ENCODE peak calls at places on chromosomes 12 and 14, in nine cellular contexts. G, X, Z, F, L, O, I, B and E are unnamed samples.

GRCh38 chr12:116662612-116663144 is 75.2 kb downstream of the SPRING1 start:
- DNase-seq in I (no peak), O (no peak), Z (no peak), B (no peak), G (no peak), L (no peak), F (peak; percentile 67), X (peak; percentile 37), E (peak; percentile 64)

GRCh38 chr14:22973217-22974032 is 8.9 kb downstream of the AJUBA start:
- DNase-seq in O (peak; percentile 68), B (peak; percentile 45), I (peak; percentile 58), X (peak; percentile 70), L (peak; percentile 63), Z (peak; percentile 51), G (no peak), F (no peak), E (no peak)

GRCh38 chr12:124489220-124489619 is 78.2 kb downstream of the NCOR2 start:
- DNase-seq in O (no peak), F (no peak), X (no peak), L (no peak), G (no peak), I (no peak), B (no peak), Z (no peak), E (no peak)

GRCh38 chr12:57993030-57993429 is 51.7 kb downstream of the ATP23 start:
- DNase-seq in X (peak; percentile 28), Z (no peak), B (no peak), F (no peak), O (no peak), I (no peak), L (peak; percentile 10), G (no peak), E (no peak)

GRCh38 chr12:3077572-3078081 is 448 bp downstream of the TSPAN9 start:
- DNase-seq in G (no peak), O (no peak), L (no peak), B (no peak), Z (peak; percentile 34), F (peak; percentile 71), X (peak; percentile 45), I (peak; percentile 31), E (peak; percentile 72)

GRCh38 chr14:95495538-95496025 is 20.9 kb downstream of the SYNE3 start:
- DNase-seq in G (no peak), L (no peak), Z (no peak), F (no peak), I (no peak), B (no peak), O (no peak), X (no peak), E (no peak)

GRCh38 chr12:99984271-99985128 is at the start of gene ANKS1B:
- DNase-seq in O (peak; percentile 13), G (no peak), X (peak; percentile 13), F (peak; percentile 61), L (peak; percentile 52), Z (peak; percentile 49), B (no peak), I (peak; percentile 49), E (peak; percentile 38)

GRCh38 chr14:60277605-60278190 is 28.7 kb downstream of the PPM1A start:
- DNase-seq in I (no peak), Z (no peak), L (no peak), X (no peak), O (no peak), F (no peak), G (no peak), B (no peak), E (no peak)

GRCh38 chr12:40312982-40313576 is 88.3 kb downstream of the LRRK2 start:
- DNase-seq in G (no peak), O (no peak), B (no peak), L (peak; percentile 13), I (no peak), F (no peak), X (peak; percentile 31), Z (no peak), E (no peak)

GRCh38 chr14:94867931-94868597 is 98.2 kb upstream of the GSC start:
- DNase-seq in I (no peak), Z (no peak), G (no peak), O (no peak), B (no peak), X (no peak), F (no peak), L (no peak), E (no peak)

GRCh38 chr12:75751769-75752471 is 240.5 kb upstream of the KRR1 start:
- DNase-seq in F (no peak), L (peak; percentile 23), G (no peak), I (no peak), X (peak; percentile 25), B (no peak), Z (no peak), O (no peak), E (no peak)

GRCh38 chr14:100709956-100710284 is 16.8 kb upstream of the DLK1 start:
- DNase-seq in B (no peak), Z (no peak), X (no peak), G (no peak), O (no peak), I (no peak), L (no peak), F (no peak), E (no peak)

GRCh38 chr14:100711117-100711462 is 15.6 kb upstream of the DLK1 start:
- DNase-seq in G (no peak), L (no peak), X (no peak), F (no peak), B (no peak), O (no peak), Z (no peak), I (no peak), E (peak; percentile 81)

GRCh38 chr14:100710391-100711116 is 16.1 kb upstream of the DLK1 start:
- DNase-seq in X (no peak), F (no peak), O (no peak), I (no peak), Z (no peak), B (no peak), L (no peak), G (no peak), E (peak; percentile 49)

GRCh38 chr14:100708349-100709217 is 18.1 kb upstream of the DLK1 start:
- DNase-seq in Z (peak; percentile 54), B (no peak), I (no peak), X (peak; percentile 22), F (peak; percentile 82), O (peak; percentile 7), G (peak; percentile 35), L (no peak), E (peak; percentile 95)

DNA sequence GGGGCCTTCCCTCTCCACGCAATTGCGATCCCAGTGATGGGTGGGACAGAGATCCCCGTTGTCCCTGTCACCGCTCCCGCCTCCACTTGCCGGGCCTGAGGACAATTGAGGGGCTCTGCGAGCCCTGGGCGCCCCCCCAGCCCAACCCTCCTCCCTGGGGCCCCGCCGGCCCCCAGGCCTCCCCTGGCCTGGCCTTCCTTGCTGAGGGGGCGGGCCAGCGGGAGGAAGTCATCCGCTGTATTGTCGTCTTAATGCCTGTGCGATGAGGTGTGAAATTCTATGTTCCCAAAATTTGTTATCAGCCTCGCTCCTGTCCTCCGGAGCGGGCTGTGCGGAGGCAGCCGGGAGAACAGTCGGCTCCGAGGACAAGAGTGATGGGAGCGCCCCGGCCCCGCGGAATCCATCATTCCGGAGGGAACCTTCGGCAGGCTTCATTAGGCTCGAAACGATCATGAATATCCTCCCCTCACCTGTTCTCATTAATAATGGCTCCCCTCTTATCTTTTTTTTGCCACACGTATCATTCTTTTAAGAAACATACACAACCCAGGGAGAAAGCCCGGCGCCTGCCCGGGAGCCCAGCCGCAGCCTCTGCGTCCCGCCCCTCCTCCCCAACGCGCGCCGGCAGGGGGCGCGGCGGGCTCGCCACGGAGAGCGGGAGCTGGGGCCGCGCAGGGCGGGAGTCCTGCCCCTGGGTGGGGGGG is 17.3 kb upstream of the DLK1 start:
- DNase-seq in I (no peak), G (no peak), F (no peak), B (no peak), Z (no peak), X (peak; percentile 10), O (peak; percentile 36), L (peak; percentile 26), E (peak; percentile 74)
- H3K4me3 ChIP-seq in I (no peak overlapping the region), G (no peak overlapping the region), F (peak overlapping the region; percentile 25), B (no peak overlapping the region), Z (peak overlapping the region; percentile 20), X (no peak overlapping the region), O (no peak overlapping the region), L (no peak overlapping the region), E (no peak overlapping the region)

GRCh38 chr14:77032483-77032853 is 4.0 kb upstream of the IRF2BPL start:
- DNase-seq in Z (no peak), I (no peak), G (no peak), O (no peak), B (no peak), X (no peak), F (no peak), L (no peak), E (no peak)
- TF ChIP-seq POLR2A in Z (peak; percentile 20), I (no peak), G (peak; percentile 24), O (no peak), B (no peak), X (no peak), F (no peak), L (no peak), E (no peak)

GRCh38 chr14:103334644-103335603 is 887 bp downstream of the EIF5 start:
- DNase-seq in F (peak; percentile 77), Z (peak; percentile 76), B (peak; percentile 68), X (peak; percentile 79), I (peak; percentile 55), L (no peak), G (no peak), O (peak; percentile 42), E (peak; percentile 85)

GRCh38 chr14:103339561-103339960 is 5.5 kb downstream of the EIF5 start:
- DNase-seq in B (no peak), L (no peak), Z (no peak), O (no peak), I (no peak), G (no peak), X (no peak), F (no peak), E (no peak)

GRCh38 chr14:103333754-103334643 is at the start of gene EIF5:
- DNase-seq in X (peak; percentile 98), F (peak; percentile 99), I (peak; percentile 99), Z (peak; percentile 99), L (peak; percentile 86), O (peak; percentile 99), G (peak; percentile 96), B (peak; percentile 99), E (peak; percentile 99)

GRCh38 chr14:103337794-103338193 is 3.8 kb downstream of the EIF5 start:
- DNase-seq in L (no peak), F (no peak), B (no peak), G (no peak), X (no peak), I (no peak), O (no peak), Z (no peak), E (no peak)

DNA sequence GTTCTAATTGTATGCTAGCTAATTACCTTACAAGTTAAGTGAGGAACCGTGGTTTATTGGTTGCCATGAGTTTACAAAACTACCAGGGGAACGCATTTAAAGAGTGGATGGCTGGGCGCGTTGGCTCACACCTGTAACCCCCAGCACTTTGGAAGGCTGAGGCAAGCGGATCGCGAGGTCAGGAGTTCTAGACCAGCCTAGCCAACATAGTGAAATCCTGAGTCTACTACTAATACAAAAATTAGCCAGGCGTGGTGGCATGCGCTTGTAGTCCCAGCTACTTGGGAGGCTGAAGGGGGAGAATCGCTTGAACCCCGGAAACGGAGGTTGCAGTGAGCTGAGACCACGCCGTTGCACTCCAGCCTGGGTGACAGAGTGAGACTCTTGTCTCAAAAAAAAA is 2.2 kb downstream of the EIF5 start:
- DNase-seq in F (no peak), B (no peak), I (no peak), L (no peak), G (no peak), O (no peak), Z (no peak), X (no peak), E (no peak)
- H3K4me3 ChIP-seq in F (peak overlapping the region; percentile 99), B (no peak overlapping the region), I (no peak overlapping the region), L (peak overlapping the region; percentile 93), G (no peak overlapping the region), O (peak overlapping the region; percentile 2), Z (peak overlapping the region; percentile 98), X (no peak overlapping the region), E (no peak overlapping the region)

GRCh38 chr12:10716704-10717315 is 6.3 kb downstream of the YBX3 start:
- DNase-seq in G (peak; percentile 75), F (peak; percentile 78), L (peak; percentile 51), X (peak; percentile 92), Z (peak; percentile 73), O (peak; percentile 78), I (peak; percentile 92), B (peak; percentile 91), E (peak; percentile 88)
- TF ChIP-seq POLR2A in G (no peak), F (no peak), L (no peak), X (peak; percentile 22), Z (no peak), O (no peak), I (peak; percentile 61), B (no peak), E (peak; percentile 18)